ENCODE peak calls at places on chromosomes 3 and 15, in eight cellular contexts. C is heart left ventricle, F is GM23248, K is PC-9, N is esophagus squamous epithelium, U is Karpas-422, S is iPS DF 6.9, P is kidney. A is an unnamed sample.

GRCh38 chr3:184496933-184497332 is 64.7 kb upstream of the EPHB3 start:
- DNase-seq in F (no peak), U (no peak), S (no peak), N (no peak), K (no peak), P (no peak), C (no peak), A (no peak)

GRCh38 chr15:38169982-38170381 is 82.7 kb upstream of the SPRED1 start:
- DNase-seq in F (peak), K (no peak), N (no peak), P (no peak), U (no peak), C (no peak), S (no peak), A (no peak)

GRCh38 chr3:196997311-196997710 is 28.7 kb upstream of the PIGZ start:
- DNase-seq in S (no peak), N (no peak), C (no peak), U (no peak), F (no peak), K (no peak), P (peak), A (peak)

GRCh38 chr3:5254281-5255048 is 67.0 kb downstream of the EDEM1 start:
- DNase-seq in U (no peak), N (no peak), P (no peak), C (no peak), S (no peak), K (no peak), F (no peak), A (no peak)

GRCh38 chr3:6860911-6861330 is at the start of gene GRM7:
- DNase-seq in N (no peak), C (no peak), K (no peak), P (no peak), U (no peak), S (no peak), F (no peak), A (no peak)

GRCh38 chr3:129992781-129993180 is 18.3 kb downstream of the TRH start:
- DNase-seq in U (peak), F (peak), P (no peak), K (no peak), S (no peak), N (no peak), C (no peak), A (no peak)

GRCh38 chr15:66386204-66387123 is at the start of gene MAP2K1:
- DNase-seq in K (peak), F (peak), U (peak), C (peak), S (peak), P (peak), N (peak), A (peak)

GRCh38 chr15:31141792-31142191 is 40.3 kb upstream of the TRPM1 start:
- DNase-seq in F (no peak), P (no peak), K (no peak), S (no peak), N (no peak), U (no peak), C (no peak), A (no peak)

GRCh38 chr15:36407647-36408046 is 171.8 kb upstream of the CDIN1 start:
- DNase-seq in U (no peak), N (no peak), P (no peak), C (no peak), K (no peak), S (no peak), F (peak), A (no peak)

GRCh38 chr3:53486961-53487654 is 7.3 kb upstream of the CACNA1D start:
- DNase-seq in N (no peak), C (no peak), K (no peak), P (no peak), U (no peak), S (no peak), F (no peak), A (no peak)

GRCh38 chr3:98786364-98786930 is 23.3 kb downstream of the ST3GAL6 start:
- DNase-seq in S (no peak), U (no peak), N (no peak), P (no peak), K (peak), F (peak), C (no peak), A (no peak)

GRCh38 chr15:96551722-96552121 is 221.2 kb downstream of the NR2F2 start:
- DNase-seq in U (no peak), F (no peak), N (no peak), C (no peak), S (no peak), K (no peak), P (no peak), A (no peak)

GRCh38 chr3:23162939-23163338 is 40.2 kb upstream of the UBE2E2 start:
- DNase-seq in S (no peak), F (no peak), P (no peak), U (no peak), K (peak), N (no peak), C (no peak), A (no peak)

GRCh38 chr15:83694030-83694429 is 40.1 kb downstream of the ADAMTSL3 start:
- DNase-seq in K (no peak), P (no peak), F (no peak), C (no peak), N (no peak), U (no peak), S (no peak), A (no peak)

GRCh38 chr15:75727851-75728715 is 15.4 kb upstream of the CSPG4 start:
- DNase-seq in F (peak), K (no peak), C (peak), N (no peak), S (no peak), U (peak), P (peak), A (no peak)

GRCh38 chr3:52240059-52240885 is 1.3 kb upstream of the TWF2 start:
- DNase-seq in N (no peak), F (peak), P (no peak), C (no peak), U (no peak), S (no peak), K (peak), A (peak)

GRCh38 chr3:71117572-71118247 is 465.8 kb downstream of the FOXP1 start:
- DNase-seq in S (no peak), K (no peak), C (no peak), P (no peak), U (no peak), F (peak), N (no peak), A (no peak)

GRCh38 chr3:64300790-64301423 is 75.6 kb upstream of the PRICKLE2 start:
- DNase-seq in N (no peak), C (no peak), K (no peak), U (no peak), P (no peak), S (no peak), F (peak), A (no peak)

GRCh38 chr15:96974761-96975160 is 644.3 kb downstream of the NR2F2 start:
- DNase-seq in P (no peak), N (no peak), K (no peak), F (no peak), S (no peak), C (no peak), U (no peak), A (no peak)

GRCh38 chr15:45448066-45448510 is 69.7 kb upstream of the GATM start:
- DNase-seq in U (no peak), K (peak), P (no peak), F (peak), N (no peak), S (no peak), C (no peak), A (peak)

GRCh38 chr15:71080705-71081104 is 34.6 kb upstream of the THSD4 start:
- DNase-seq in K (peak), U (no peak), S (no peak), C (no peak), F (peak), N (no peak), P (no peak), A (no peak)

GRCh38 chr15:31824009-31824408 is 206.3 kb upstream of the CHRNA7 start:
- DNase-seq in C (no peak), K (no peak), S (no peak), U (no peak), F (no peak), P (no peak), N (no peak), A (no peak)

GRCh38 chr15:57534279-57534678 is 57.4 kb upstream of the MYZAP start:
- DNase-seq in S (no peak), U (no peak), P (no peak), N (no peak), F (no peak), C (no peak), K (no peak), A (no peak)

GRCh38 chr3:167649731-167650130 is 4.0 kb downstream of the WDR49 start:
- DNase-seq in K (peak), P (no peak), F (no peak), C (no peak), U (no peak), N (no peak), S (no peak), A (no peak)

GRCh38 chr3:66593978-66594377 is 93.2 kb upstream of the LRIG1 start:
- DNase-seq in F (peak), N (no peak), K (peak), P (no peak), S (no peak), U (no peak), C (no peak), A (no peak)

GRCh38 chr15:96366526-96366877 is 36.0 kb downstream of the NR2F2 start:
- DNase-seq in F (no peak), U (no peak), C (no peak), N (no peak), K (no peak), S (no peak), P (peak), A (no peak)

GRCh38 chr3:145125307-145125706 is 1035.7 kb downstream of the PLOD2 start:
- DNase-seq in P (no peak), F (peak), K (no peak), C (no peak), U (no peak), S (no peak), N (no peak), A (no peak)

GRCh38 chr3:191627064-191627463 is 166.1 kb downstream of the PYDC2 start:
- DNase-seq in N (no peak), U (no peak), F (no peak), C (no peak), P (no peak), K (no peak), S (no peak), A (no peak)

GRCh38 chr15:51046016-51046415 is 48.7 kb downstream of the TNFAIP8L3 start:
- DNase-seq in U (no peak), F (no peak), C (no peak), P (no peak), N (no peak), K (no peak), S (no peak), A (no peak)

GRCh38 chr3:89216021-89216739 is 108.8 kb downstream of the EPHA3 start:
- DNase-seq in S (no peak), U (no peak), F (peak), K (no peak), P (no peak), C (no peak), N (no peak), A (no peak)

GRCh38 chr3:137012097-137012501 is 54.3 kb downstream of the IL20RB start:
- DNase-seq in N (no peak), K (no peak), U (no peak), P (no peak), C (no peak), F (peak), S (no peak), A (no peak)

GRCh38 chr15:57198654-57199241 is 177.6 kb upstream of the CGNL1 start:
- DNase-seq in F (no peak), U (no peak), P (no peak), N (no peak), S (peak), K (no peak), C (no peak), A (no peak)

DNA sequence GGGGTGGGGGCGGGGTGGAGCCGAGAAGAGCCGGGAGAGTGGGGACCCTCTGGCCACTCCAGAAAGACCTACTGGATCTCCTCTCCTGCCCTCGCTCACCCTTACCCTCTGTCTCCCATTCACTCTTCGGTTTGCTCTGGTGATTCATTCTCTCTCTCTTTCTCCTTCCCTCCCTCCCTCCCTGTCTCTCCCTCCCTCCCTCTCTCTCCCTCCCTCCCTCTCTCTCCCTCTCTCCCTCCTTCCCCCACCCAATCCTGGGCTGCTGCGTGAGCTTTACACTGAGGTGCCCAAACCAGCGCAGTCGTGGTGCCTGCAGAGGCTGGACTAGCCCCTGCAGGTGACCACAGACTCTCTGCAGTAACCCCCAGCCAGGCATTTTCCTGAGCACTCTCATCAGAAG is 32.2 kb upstream of the ADAMTS17 start:
- DNase-seq in P (no peak), F (no peak), S (no peak), N (no peak), U (no peak), K (no peak), C (no peak), A (no peak)
- H3K4me3 ChIP-seq in P (no peak), F (no peak), S (peak), N (peak), U (no peak), K (no peak), C (no peak), A (peak)

GRCh38 chr15:77993374-77993911 is 84.1 kb downstream of the TBC1D2B start:
- DNase-seq in U (no peak), F (no peak), C (no peak), K (no peak), P (no peak), N (no peak), S (no peak), A (peak)

GRCh38 chr15:77988386-77989301 is 88.9 kb downstream of the TBC1D2B start:
- DNase-seq in P (no peak), F (no peak), K (no peak), U (no peak), N (no peak), C (no peak), S (no peak), A (no peak)

GRCh38 chr15:77986891-77987764 is 90.4 kb downstream of the TBC1D2B start:
- DNase-seq in K (no peak), N (no peak), F (no peak), P (no peak), C (no peak), U (no peak), S (no peak), A (no peak)

GRCh38 chr15:77992356-77993222 is 84.9 kb downstream of the TBC1D2B start:
- DNase-seq in P (no peak), N (no peak), F (no peak), K (no peak), U (no peak), S (no peak), C (no peak), A (no peak)

GRCh38 chr15:77991029-77991406 is 86.5 kb downstream of the TBC1D2B start:
- DNase-seq in F (no peak), C (no peak), S (no peak), K (no peak), N (no peak), P (no peak), U (no peak), A (no peak)
- H3K27ac ChIP-seq in F (no peak), C (no peak), S (no peak), K (no peak), N (peak), P (no peak), U (peak), A (no peak)

GRCh38 chr3:31979006-31979697 is 1.9 kb downstream of the OSBPL10 start:
- DNase-seq in N (no peak), C (no peak), P (no peak), S (no peak), F (no peak), U (peak), K (no peak), A (no peak)
- H3K4me3 ChIP-seq in N (peak), C (no peak), P (peak), S (no peak), F (no peak), U (peak), K (no peak), A (no peak)

GRCh38 chr3:16069149-16069922 is 105.1 kb upstream of the GALNT15 start:
- DNase-seq in P (no peak), K (peak), F (peak), S (no peak), U (no peak), C (no peak), N (no peak), A (no peak)
- H3K27ac ChIP-seq in P (no peak), K (peak), F (peak), S (no peak), U (no peak), C (no peak), N (no peak), A (no peak)

GRCh38 chr15:48603922-48604321 is 41.6 kb downstream of the FBN1 start:
- DNase-seq in F (peak), K (no peak), P (no peak), C (no peak), S (no peak), U (no peak), N (no peak), A (no peak)

GRCh38 chr15:48603123-48603500 is 42.4 kb downstream of the FBN1 start:
- DNase-seq in U (no peak), P (no peak), N (no peak), F (peak), K (no peak), C (no peak), S (peak), A (no peak)

GRCh38 chr15:48601095-48601494 is 44.4 kb downstream of the FBN1 start:
- DNase-seq in N (no peak), P (no peak), K (no peak), S (no peak), U (no peak), F (no peak), C (no peak), A (no peak)

GRCh38 chr15:48604567-48604966 is 40.9 kb downstream of the FBN1 start:
- DNase-seq in C (no peak), P (no peak), K (no peak), N (no peak), U (no peak), F (peak), S (no peak), A (no peak)

GRCh38 chr15:48602358-48603122 is 43.0 kb downstream of the FBN1 start:
- DNase-seq in S (no peak), F (peak), K (no peak), U (no peak), P (no peak), C (no peak), N (no peak), A (no peak)
- H3K4me3 ChIP-seq in S (no peak), F (peak), K (no peak), U (no peak), P (no peak), C (no peak), N (no peak), A (no peak)

DNA sequence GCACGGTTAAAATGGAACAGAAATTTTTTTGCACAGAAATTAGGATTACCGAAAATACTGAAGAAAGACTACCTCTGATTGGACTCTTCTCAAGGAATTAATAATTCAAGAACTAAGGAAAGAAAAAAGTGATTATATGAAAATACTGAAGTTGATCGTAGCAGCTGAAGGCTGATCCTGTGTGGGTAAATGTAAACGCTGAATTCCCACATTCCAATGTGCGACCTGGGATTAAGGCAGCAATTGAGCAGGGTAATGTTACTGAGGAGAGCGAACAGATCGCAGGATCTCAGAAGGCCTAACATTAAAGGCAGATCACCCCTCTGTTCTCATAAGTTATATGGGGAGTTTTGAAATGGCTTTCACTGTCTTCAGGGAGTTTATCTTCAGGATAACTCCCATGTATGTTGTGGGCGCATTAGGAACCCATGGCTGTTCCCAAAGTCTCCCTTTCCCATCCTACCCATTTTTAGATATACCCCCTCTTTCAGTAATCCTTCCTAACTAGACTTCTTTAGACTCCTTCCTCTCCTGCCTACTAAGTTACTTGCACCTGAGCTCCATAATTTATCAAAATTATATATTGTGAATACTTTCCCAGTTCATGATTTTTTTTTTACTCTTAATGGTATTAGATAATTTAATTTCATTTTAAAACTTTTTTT is 1.0 kb upstream of the UBL7 start:
- DNase-seq in P (no peak), S (no peak), U (peak), C (no peak), K (no peak), F (peak), N (no peak), A (no peak)
- H3K27ac ChIP-seq in P (no peak), S (no peak), U (peak), C (no peak), K (peak), F (peak), N (peak), A (no peak)

DNA sequence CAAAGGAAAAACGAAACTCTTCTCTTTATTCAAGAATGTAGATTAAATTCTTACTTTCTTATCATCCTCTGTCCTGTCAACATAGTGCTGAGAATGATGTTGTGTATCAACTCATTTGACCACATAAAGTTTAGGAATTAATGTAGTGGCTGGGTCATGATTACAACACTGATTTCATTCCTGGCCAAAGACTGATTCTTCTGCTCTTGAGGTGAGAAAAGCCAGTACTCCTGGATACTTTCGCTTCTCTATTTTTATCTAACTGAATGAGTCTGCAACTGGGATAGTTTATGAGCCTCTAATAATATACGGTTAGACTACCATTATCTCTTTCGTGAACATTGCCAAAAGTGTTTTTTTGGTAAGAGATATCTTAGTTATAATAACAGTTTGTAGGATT is 173.0 kb downstream of the LPP start:
- DNase-seq in S (no peak), P (no peak), C (no peak), U (no peak), K (no peak), F (no peak), N (no peak), A (no peak)
- H3K4me3 ChIP-seq in S (no peak), P (no peak), C (no peak), U (no peak), K (no peak), F (no peak), N (no peak), A (no peak)

GRCh38 chr15:67831363-67831762 is 6.1 kb downstream of the SKOR1 start:
- DNase-seq in S (no peak), U (no peak), K (no peak), N (no peak), F (no peak), C (no peak), P (no peak), A (no peak)
- H3K27ac ChIP-seq in S (no peak), U (no peak), K (no peak), N (no peak), F (no peak), C (no peak), P (no peak), A (no peak)